ENCODE peak calls at places on chromosome X, in four cellular contexts. R, Q, W and H are unnamed samples.

GRCh38 chrX:16603822-16604221 is 46.1 kb upstream of the S100G start:
- DNase-seq in W (no peak), R (no peak), Q (no peak), H (no peak)

GRCh38 chrX:75596178-75596577 is 73.3 kb upstream of the ZDHHC15 start:
- DNase-seq in R (no peak), Q (no peak), W (peak; percentile 1), H (no peak)

GRCh38 chrX:151902813-151903591 is 9.7 kb upstream of the MAGEA4 start:
- DNase-seq in W (no peak), R (no peak), Q (peak; percentile 28), H (peak; percentile 59)

GRCh38 chrX:35858916-35859315 is 60.6 kb upstream of the CFAP47 start:
- DNase-seq in R (no peak), W (no peak), Q (no peak), H (no peak)

GRCh38 chrX:118459494-118459893 is 36.1 kb upstream of the DOCK11 start:
- DNase-seq in W (peak; percentile 64), Q (no peak), R (no peak), H (no peak)

GRCh38 chrX:24563291-24564010 is 83.7 kb downstream of the PCYT1B start:
- DNase-seq in W (no peak), R (no peak), Q (no peak), H (no peak)

GRCh38 chrX:63656871-63657580 is 128.0 kb downstream of the ARHGEF9 start:
- DNase-seq in R (no peak), W (no peak), Q (no peak), H (no peak)

GRCh38 chrX:119935215-119935893 is 8.2 kb downstream of the NKAP start:
- DNase-seq in W (no peak), Q (no peak), R (no peak), H (no peak)

GRCh38 chrX:30713061-30713525 is 59.9 kb downstream of the GK start:
- DNase-seq in R (peak; percentile 0), W (peak; percentile 73), Q (peak; percentile 46), H (no peak)

GRCh38 chrX:141917801-141918200 is 14.1 kb downstream of the MAGEC1 start:
- DNase-seq in W (no peak), Q (no peak), R (no peak), H (no peak)

GRCh38 chrX:81337805-81338204 is 135.9 kb downstream of the SH3BGRL start:
- DNase-seq in R (no peak), Q (no peak), W (no peak), H (no peak)

GRCh38 chrX:108105473-108105872 is 13.9 kb downstream of the ATG4A start:
- DNase-seq in R (no peak), Q (no peak), W (peak; percentile 6), H (no peak)

GRCh38 chrX:140918398-140919043 is 83.9 kb upstream of the SPANXB1 start:
- DNase-seq in Q (peak; percentile 8), W (peak; percentile 86), R (peak; percentile 34), H (no peak)

GRCh38 chrX:150047818-150048217 is 109.5 kb upstream of the EOLA2 start:
- DNase-seq in Q (no peak), W (no peak), R (no peak), H (no peak)

DNA sequence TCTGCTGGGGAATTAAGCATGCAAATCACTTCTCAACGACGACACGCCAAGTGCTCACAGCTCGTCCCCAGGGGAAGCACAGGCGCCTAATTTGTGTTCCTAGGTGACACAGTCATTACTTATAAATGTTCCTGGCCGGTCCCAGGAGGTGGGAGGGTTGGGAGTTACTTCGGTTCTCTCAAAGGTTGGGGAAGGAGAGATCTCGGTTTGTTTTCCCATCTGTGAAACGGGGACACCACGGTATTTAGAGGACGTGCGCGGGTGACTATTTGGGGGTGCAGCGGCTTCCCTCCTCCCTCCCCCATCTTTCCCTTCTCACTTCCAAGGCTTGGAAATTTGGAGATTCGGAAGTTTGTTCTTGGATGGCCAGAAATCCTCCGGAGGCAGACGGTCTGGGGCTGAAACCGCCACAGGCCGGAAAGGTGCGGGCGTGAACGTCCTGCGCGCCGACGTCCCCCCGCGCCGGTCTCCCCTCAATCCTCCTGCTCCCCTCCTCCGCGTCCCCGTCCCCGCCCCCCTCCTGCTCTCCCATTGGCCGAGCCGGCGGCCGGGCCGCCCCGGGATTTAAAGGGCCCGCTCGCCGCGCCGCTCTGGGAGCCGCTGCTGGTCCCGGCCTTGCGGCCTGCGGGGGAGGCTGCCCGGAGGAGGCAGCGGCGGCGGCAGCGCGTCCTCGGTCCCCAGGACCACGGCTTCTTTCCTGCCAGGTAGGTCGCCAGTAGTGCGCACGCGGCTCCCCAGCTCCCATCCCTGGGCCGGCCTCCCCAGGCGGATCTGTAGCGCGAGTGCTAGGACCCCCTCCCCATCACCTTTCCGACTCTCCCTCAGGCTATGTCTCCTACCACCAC is at the start of gene PORCN:
- DNase-seq in Q (peak; percentile 88), R (no peak), W (peak; percentile 79), H (peak; percentile 95)
- H3K4me3 ChIP-seq in Q (peak within 1 kb of the TSS; percentile 56), R (peak within 1 kb of the TSS; percentile 81), W (peak within 1 kb of the TSS; percentile 75), H (peak within 1 kb of the TSS; percentile 60)

GRCh38 chrX:12988797-12989196 is 13.9 kb downstream of the TMSB4X start:
- DNase-seq in Q (no peak), R (no peak), W (no peak), H (no peak)
- TF ChIP-seq POLR2AphosphoS5 in Q (no peak), R (no peak), W (no peak), H (no peak)

GRCh38 chrX:9278475-9279270 is 186.2 kb upstream of the TBL1X start:
- DNase-seq in R (no peak), W (no peak), Q (no peak), H (no peak)
- H3K4me3 ChIP-seq in R (no peak overlapping the region), W (no peak overlapping the region), Q (no peak overlapping the region), H (no peak overlapping the region)

GRCh38 chrX:53084043-53084570 is 1.9 kb downstream of the TSPYL2 start:
- DNase-seq in R (no peak), Q (no peak), W (no peak), H (no peak)
- TF ChIP-seq POLR2AphosphoS5 in R (peak; percentile 20), Q (no peak), W (no peak), H (no peak)

GRCh38 chrX:71052721-71053120 is 15.4 kb downstream of the SNX12 start:
- DNase-seq in Q (no peak), R (no peak), W (peak; percentile 11), H (no peak)
- H3K4me3 ChIP-seq in Q (no peak overlapping the region), R (peak overlapping the region; percentile 73), W (peak overlapping the region; percentile 56), H (peak overlapping the region; percentile 60)

GRCh38 chrX:2461711-2462016 is 39.1 kb downstream of the DHRSX start:
- DNase-seq in Q (no peak), R (no peak), W (no peak), H (no peak)

GRCh38 chrX:2464677-2465166 is 36.1 kb downstream of the DHRSX start:
- DNase-seq in R (no peak), W (peak; percentile 61), Q (no peak), H (no peak)

GRCh38 chrX:2466876-2467656 is 33.7 kb downstream of the DHRSX start:
- DNase-seq in Q (no peak), R (no peak), W (no peak), H (no peak)

GRCh38 chrX:2462780-2463179 is 38.0 kb downstream of the DHRSX start:
- DNase-seq in Q (no peak), R (no peak), W (peak; percentile 74), H (no peak)

GRCh38 chrX:2463973-2464676 is 36.7 kb downstream of the DHRSX start:
- DNase-seq in W (peak; percentile 77), R (no peak), Q (no peak), H (no peak)
- TF ChIP-seq POLR2AphosphoS5 in W (no peak), R (peak; percentile 24), Q (no peak), H (no peak)

GRCh38 chrX:47264507-47265173 is 31.8 kb downstream of the USP11 start:
- DNase-seq in R (no peak), W (no peak), Q (no peak), H (no peak)

GRCh38 chrX:47272013-47272408 is 39.2 kb downstream of the USP11 start:
- DNase-seq in W (no peak), Q (no peak), R (no peak), H (no peak)

DNA sequence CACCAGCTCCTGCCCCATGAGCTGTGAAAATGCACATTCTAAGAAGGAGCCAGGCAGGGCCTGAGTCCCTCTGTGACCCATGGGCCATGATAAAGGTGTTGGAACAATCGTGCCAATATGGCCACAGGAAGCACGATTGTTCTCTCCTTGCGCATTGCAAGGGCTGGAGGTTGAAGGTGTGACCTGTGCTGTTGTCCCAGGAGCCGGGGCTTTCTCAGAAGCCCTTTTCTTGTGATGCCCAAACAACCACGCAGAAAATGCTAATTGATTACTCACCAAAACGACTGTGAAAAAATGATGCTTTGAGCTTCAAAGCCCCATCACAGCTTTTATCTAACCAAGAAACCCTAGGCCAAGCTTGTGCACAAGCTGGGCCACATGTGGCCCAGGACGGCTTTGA is 33.8 kb downstream of the USP11 start:
- DNase-seq in R (no peak), W (no peak), Q (no peak), H (no peak)
- H3K4me3 ChIP-seq in R (no peak overlapping the region), W (no peak overlapping the region), Q (no peak overlapping the region), H (no peak overlapping the region)

GRCh38 chrX:74389016-74389415 is 32.3 kb upstream of the SLC16A2 start:
- DNase-seq in R (no peak), Q (no peak), W (no peak), H (no peak)
- TF ChIP-seq POLR2AphosphoS5 in R (no peak), Q (no peak), W (no peak), H (no peak)